ENCODE peak calls at places on chromosomes 5 and 9, in four cellular contexts. One of them, this sample, is unnamed.

GRCh38 chr9:14082732-14083131 is 231.2 kb downstream of the NFIB start:
- DNase-seq in cardiac fibroblast: no peak
- DNase-seq in left ventricle myocardium inferior: no peak
- DNase-seq in mammary epithelial cell: no peak
- DNase-seq in this sample: no peak

GRCh38 chr9:114481789-114482188 is 23.5 kb downstream of the WHRN start:
- DNase-seq in cardiac fibroblast: no peak
- DNase-seq in left ventricle myocardium inferior: no peak
- DNase-seq in mammary epithelial cell: no peak
- DNase-seq in this sample: no peak

GRCh38 chr5:67476995-67477394 is 280.4 kb upstream of the CD180 start:
- DNase-seq in cardiac fibroblast: no peak
- DNase-seq in left ventricle myocardium inferior: no peak
- DNase-seq in mammary epithelial cell: no peak
- DNase-seq in this sample: no peak

GRCh38 chr5:72814864-72815263 is 1.6 kb upstream of the TNPO1 start:
- DNase-seq in left ventricle myocardium inferior: no peak
- DNase-seq in cardiac fibroblast: no peak
- DNase-seq in mammary epithelial cell: no peak
- DNase-seq in this sample: no peak

GRCh38 chr9:93264338-93265125 is 80.6 kb downstream of the WNK2 start:
- DNase-seq in mammary epithelial cell: no peak
- DNase-seq in cardiac fibroblast: no peak
- DNase-seq in left ventricle myocardium inferior: no peak
- DNase-seq in this sample: no peak

GRCh38 chr5:32153723-32154122 is 20.4 kb downstream of the GOLPH3 start:
- DNase-seq in left ventricle myocardium inferior: no peak
- DNase-seq in mammary epithelial cell: no peak
- DNase-seq in cardiac fibroblast: peak
- DNase-seq in this sample: peak

GRCh38 chr9:129283705-129284606 is 105.9 kb upstream of the IER5L start:
- DNase-seq in mammary epithelial cell: no peak
- DNase-seq in cardiac fibroblast: no peak
- DNase-seq in left ventricle myocardium inferior: no peak
- DNase-seq in this sample: no peak

GRCh38 chr5:178476531-178476930 is 113.7 kb downstream of the COL23A1 start:
- DNase-seq in left ventricle myocardium inferior: no peak
- DNase-seq in cardiac fibroblast: no peak
- DNase-seq in mammary epithelial cell: no peak
- DNase-seq in this sample: no peak

GRCh38 chr5:71938886-71939285 is 168.4 kb upstream of the MAP1B start:
- DNase-seq in mammary epithelial cell: peak
- DNase-seq in left ventricle myocardium inferior: no peak
- DNase-seq in cardiac fibroblast: no peak
- DNase-seq in this sample: no peak

GRCh38 chr5:45437746-45438145 is 258.4 kb downstream of the HCN1 start:
- DNase-seq in cardiac fibroblast: no peak
- DNase-seq in mammary epithelial cell: no peak
- DNase-seq in left ventricle myocardium inferior: no peak
- DNase-seq in this sample: no peak

GRCh38 chr5:87850843-87851242 is 417.8 kb downstream of the TMEM161B start:
- DNase-seq in cardiac fibroblast: no peak
- DNase-seq in left ventricle myocardium inferior: no peak
- DNase-seq in mammary epithelial cell: peak
- DNase-seq in this sample: no peak

GRCh38 chr9:137445275-137445807 is 4.2 kb upstream of the ENTPD8 start:
- DNase-seq in left ventricle myocardium inferior: peak
- DNase-seq in cardiac fibroblast: peak
- DNase-seq in mammary epithelial cell: peak
- DNase-seq in this sample: peak

GRCh38 chr5:149127394-149127955 is 13.8 kb upstream of the ABLIM3 start:
- DNase-seq in mammary epithelial cell: no peak
- DNase-seq in left ventricle myocardium inferior: no peak
- DNase-seq in cardiac fibroblast: no peak
- DNase-seq in this sample: no peak

GRCh38 chr5:97009212-97009898 is 73.5 kb downstream of the LNPEP start:
- DNase-seq in cardiac fibroblast: peak
- DNase-seq in mammary epithelial cell: no peak
- DNase-seq in left ventricle myocardium inferior: no peak
- DNase-seq in this sample: peak

GRCh38 chr9:121698627-121699270 is 47.3 kb downstream of the DAB2IP start:
- DNase-seq in mammary epithelial cell: no peak
- DNase-seq in cardiac fibroblast: no peak
- DNase-seq in left ventricle myocardium inferior: no peak
- DNase-seq in this sample: peak

GRCh38 chr9:136662326-136662655 is 425 bp upstream of the EGFL7 start:
- DNase-seq in cardiac fibroblast: no peak
- DNase-seq in left ventricle myocardium inferior: no peak
- DNase-seq in mammary epithelial cell: no peak
- DNase-seq in this sample: peak

GRCh38 chr5:170636836-170637477 is 133.1 kb downstream of the KCNIP1 start:
- DNase-seq in left ventricle myocardium inferior: no peak
- DNase-seq in mammary epithelial cell: no peak
- DNase-seq in cardiac fibroblast: no peak
- DNase-seq in this sample: no peak

GRCh38 chr5:16992006-16992405 is 55.9 kb upstream of the MYO10 start:
- DNase-seq in mammary epithelial cell: peak
- DNase-seq in left ventricle myocardium inferior: no peak
- DNase-seq in cardiac fibroblast: peak
- DNase-seq in this sample: peak

GRCh38 chr5:56456002-56456401 is 222.9 kb upstream of the ANKRD55 start:
- DNase-seq in mammary epithelial cell: no peak
- DNase-seq in left ventricle myocardium inferior: no peak
- DNase-seq in cardiac fibroblast: peak
- DNase-seq in this sample: no peak